ENCODE peak calls at places on chromosomes 5 and 9, in four cellular contexts. A, X, V and K are unnamed samples.

GRCh38 chr5:3598236-3598635 is 2.6 kb downstream of the IRX1 start:
- DNase-seq in A (no peak), X (no peak), V (no peak), K (no peak)

GRCh38 chr9:137066096-137066861 is 4.1 kb downstream of the SAPCD2 start:
- DNase-seq in A (no peak), X (no peak), V (no peak), K (no peak)

GRCh38 chr5:178338126-178338749 is 105.6 kb upstream of the PHYKPL start:
- DNase-seq in A (no peak), X (no peak), V (no peak), K (no peak)

GRCh38 chr9:101235105-101235866 is 149.5 kb downstream of the BAAT start:
- DNase-seq in A (peak; percentile 58), X (no peak), V (no peak), K (no peak)

GRCh38 chr5:95424526-95424925 is 33.4 kb downstream of the FAM81B start:
- DNase-seq in A (no peak), X (no peak), V (no peak), K (no peak)

GRCh38 chr9:121107041-121107440 is 32.3 kb downstream of the CNTRL start:
- DNase-seq in A (no peak), X (peak; percentile 27), V (no peak), K (no peak)

GRCh38 chr5:55691265-55692105 is 20.6 kb downstream of the SLC38A9 start:
- DNase-seq in A (peak; percentile 57), X (peak; percentile 18), V (no peak), K (peak; percentile 59)

GRCh38 chr5:194102-194501 is 2.8 kb downstream of the LRRC14B start:
- DNase-seq in A (no peak), X (no peak), V (no peak), K (no peak)

GRCh38 chr9:4490705-4491620 is 695 bp downstream of the SLC1A1 start:
- DNase-seq in A (peak; percentile 25), X (no peak), V (no peak), K (no peak)

GRCh38 chr9:36268007-36268427 is 9.8 kb upstream of the GNE start:
- DNase-seq in A (peak; percentile 40), X (no peak), V (no peak), K (peak; percentile 71)

GRCh38 chr5:443239-444151 is 519 bp downstream of the EXOC3 start:
- DNase-seq in A (peak; percentile 9), X (peak; percentile 68), V (no peak), K (no peak)

GRCh38 chr9:33202552-33203300 is 35.6 kb upstream of the B4GALT1 start:
- DNase-seq in A (no peak), X (no peak), V (peak; percentile 72), K (peak; percentile 69)

GRCh38 chr5:151238303-151238741 is 14.4 kb upstream of the CCDC69 start:
- DNase-seq in A (no peak), X (peak; percentile 27), V (no peak), K (no peak)

GRCh38 chr5:92504346-92504745 is 1076.7 kb downstream of the NR2F1-AS1 start:
- DNase-seq in A (peak; percentile 58), X (no peak), V (no peak), K (peak; percentile 5)

GRCh38 chr5:179416114-179416730 is 71.0 kb upstream of the ADAMTS2 start:
- DNase-seq in A (no peak), X (no peak), V (no peak), K (no peak)

GRCh38 chr5:83538788-83539535 is 67.4 kb downstream of the VCAN start:
- DNase-seq in A (no peak), X (no peak), V (peak; percentile 19), K (no peak)

GRCh38 chr5:178416919-178417318 is 173.3 kb downstream of the COL23A1 start:
- DNase-seq in A (no peak), X (no peak), V (no peak), K (peak; percentile 31)

DNA sequence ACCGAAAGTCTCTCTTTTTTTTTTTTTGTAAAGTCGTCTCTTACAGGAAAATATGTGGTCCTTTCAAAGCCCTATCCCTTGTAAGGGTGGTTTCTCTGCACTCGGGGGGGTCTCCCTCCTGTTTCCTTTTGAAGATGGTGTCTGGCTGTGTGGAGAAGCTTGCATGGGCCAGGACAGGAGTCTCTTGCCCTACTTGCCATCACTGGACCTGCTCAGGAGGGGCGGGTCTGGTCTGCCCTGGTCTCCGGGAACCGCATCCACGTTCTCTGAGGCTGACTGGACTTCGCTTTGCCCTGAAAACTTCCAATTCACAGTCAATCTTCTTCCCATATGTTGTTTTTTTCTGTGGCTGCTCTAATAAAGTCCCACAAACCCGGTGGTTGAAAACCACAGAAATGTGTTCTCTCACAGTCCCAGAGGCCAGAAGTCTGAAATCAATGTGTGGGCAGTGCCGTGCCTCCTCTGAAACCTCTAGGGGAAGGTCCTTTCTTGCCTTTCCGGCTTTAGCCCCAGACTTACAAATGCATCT is 92.9 kb upstream of the IER5L start:
- DNase-seq in A (no peak), X (no peak), V (peak; percentile 76), K (peak; percentile 44)
- H3K27ac ChIP-seq in A (no peak overlapping the region), X (no peak overlapping the region), V (peak overlapping the region; percentile 75), K (no peak overlapping the region)

GRCh38 chr5:116766470-116766947 is 191.9 kb upstream of the SEMA6A start:
- DNase-seq in A (no peak), X (peak; percentile 24), V (peak; percentile 70), K (no peak)
- TF ChIP-seq FOS in A (no peak), X (no peak), V (no peak), K (no peak)

DNA sequence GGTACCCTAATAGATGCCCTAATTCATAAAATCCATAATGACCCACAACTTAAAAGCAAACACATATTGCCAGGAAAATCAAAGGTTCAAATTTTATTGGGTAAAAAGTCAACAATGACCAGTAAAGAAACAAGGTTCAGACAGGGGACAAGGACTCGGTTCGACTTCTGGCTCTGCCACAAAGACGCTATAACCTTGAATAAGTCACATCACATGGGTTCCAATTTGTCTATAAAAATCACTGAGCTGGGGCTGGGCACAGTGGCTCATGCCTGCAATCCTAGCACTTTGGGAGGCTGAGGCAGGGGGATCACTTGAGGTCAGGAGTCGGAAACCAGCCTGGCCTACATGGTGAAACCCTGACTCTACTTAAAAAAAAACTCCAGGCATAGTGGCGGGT is 80.5 kb downstream of the SERINC5 start:
- DNase-seq in A (no peak), X (no peak), V (no peak), K (no peak)
- H3K27ac ChIP-seq in A (no peak overlapping the region), X (no peak overlapping the region), V (no peak overlapping the region), K (no peak overlapping the region)

DNA sequence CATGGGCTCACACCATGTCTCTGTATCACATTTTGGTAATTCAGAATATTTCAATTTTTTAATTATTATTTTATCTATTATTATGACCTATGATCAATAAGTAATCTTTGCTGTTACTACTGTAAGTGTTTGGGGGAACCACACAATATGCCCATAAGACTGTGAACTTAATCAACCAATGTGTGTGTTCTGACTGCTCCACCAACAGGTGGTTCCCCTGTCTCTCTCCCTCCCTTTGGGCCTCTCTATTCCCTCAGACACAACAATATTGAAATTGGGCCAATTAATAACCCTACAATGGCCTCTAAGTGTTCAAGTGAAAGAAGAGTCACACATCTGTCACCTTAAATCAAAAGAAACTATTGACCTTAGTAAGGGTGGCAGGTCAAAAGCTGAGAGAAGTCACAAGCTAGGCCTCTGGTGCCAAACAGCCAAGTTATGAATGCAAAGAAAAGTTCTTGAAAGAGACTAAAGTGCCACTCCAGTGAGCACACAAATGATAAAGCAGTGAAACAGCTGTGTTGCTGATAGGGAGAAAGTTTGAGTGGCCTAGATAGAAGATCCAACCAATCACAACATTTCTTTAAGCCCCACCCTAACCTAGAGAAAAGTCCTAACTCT is 88.8 kb downstream of the DEPDC1B start:
- DNase-seq in A (no peak), X (peak; percentile 12), V (no peak), K (no peak)
- TF ChIP-seq FOS in A (no peak), X (no peak), V (no peak), K (no peak)